ENCODE peak calls at places on chromosomes 3 and 15, in five cellular contexts. One of them, this sample, is unnamed.
A peak's percentile ranks its signal among the peaks of the same experiment; 100 is the strongest.

GRCh38 chr15:80606571-80606970 is 88.5 kb upstream of the ABHD17C start:
- DNase-seq in GM12891: no peak
- DNase-seq in esophagus squamous epithelium: no peak
- DNase-seq in ovary: no peak
- DNase-seq in stomach: no peak
- DNase-seq in this sample: no peak

GRCh38 chr3:142963266-142964149 is at the start of gene PAQR9:
- DNase-seq in GM12891: peak; percentile 48
- DNase-seq in esophagus squamous epithelium: no peak
- DNase-seq in ovary: peak; percentile 17
- DNase-seq in stomach: no peak
- DNase-seq in this sample: no peak

GRCh38 chr15:72758195-72758594 is 25.4 kb downstream of the ADPGK start:
- DNase-seq in GM12891: no peak
- DNase-seq in esophagus squamous epithelium: no peak
- DNase-seq in ovary: no peak
- DNase-seq in stomach: no peak
- DNase-seq in this sample: no peak

GRCh38 chr15:71801935-71802655 is 8.3 kb upstream of the NR2E3 start:
- DNase-seq in GM12891: no peak
- DNase-seq in esophagus squamous epithelium: no peak
- DNase-seq in ovary: no peak
- DNase-seq in stomach: no peak
- DNase-seq in this sample: no peak

GRCh38 chr3:139455855-139456254 is 20.5 kb downstream of the RBP2 start:
- DNase-seq in GM12891: peak; percentile 12
- DNase-seq in esophagus squamous epithelium: no peak
- DNase-seq in ovary: no peak
- DNase-seq in stomach: no peak
- DNase-seq in this sample: no peak

GRCh38 chr15:39624806-39625205 is 43.9 kb downstream of the THBS1 start:
- DNase-seq in GM12891: no peak
- DNase-seq in esophagus squamous epithelium: no peak
- DNase-seq in ovary: peak; percentile 49
- DNase-seq in stomach: peak; percentile 39
- DNase-seq in this sample: no peak

GRCh38 chr3:125262155-125262554 is 49.6 kb upstream of the SLC12A8 start:
- DNase-seq in GM12891: no peak
- DNase-seq in esophagus squamous epithelium: no peak
- DNase-seq in ovary: no peak
- DNase-seq in stomach: no peak
- DNase-seq in this sample: no peak

GRCh38 chr3:130975251-130975650 is 51.4 kb downstream of the ASTE1 start:
- DNase-seq in GM12891: no peak
- DNase-seq in esophagus squamous epithelium: no peak
- DNase-seq in ovary: no peak
- DNase-seq in stomach: no peak
- DNase-seq in this sample: no peak

GRCh38 chr3:149934524-149934923 is 36.2 kb downstream of the PFN2 start:
- DNase-seq in GM12891: no peak
- DNase-seq in esophagus squamous epithelium: no peak
- DNase-seq in ovary: no peak
- DNase-seq in stomach: no peak
- DNase-seq in this sample: no peak

GRCh38 chr3:66041116-66041515 is 2.4 kb upstream of the MAGI1 start:
- DNase-seq in GM12891: no peak
- DNase-seq in esophagus squamous epithelium: no peak
- DNase-seq in ovary: no peak
- DNase-seq in stomach: no peak
- DNase-seq in this sample: no peak

GRCh38 chr3:38453914-38454178 is 156 bp downstream of the ACVR2B start:
- DNase-seq in GM12891: no peak
- DNase-seq in esophagus squamous epithelium: no peak
- DNase-seq in ovary: no peak
- DNase-seq in stomach: no peak
- DNase-seq in this sample: no peak

GRCh38 chr3:38454179-38454883 is 641 bp downstream of the ACVR2B start:
- DNase-seq in GM12891: peak; percentile 60
- DNase-seq in esophagus squamous epithelium: no peak
- DNase-seq in ovary: peak; percentile 71
- DNase-seq in stomach: peak; percentile 65
- DNase-seq in this sample: no peak

GRCh38 chr3:38454884-38455638 is 1.4 kb downstream of the ACVR2B start:
- DNase-seq in GM12891: peak; percentile 46
- DNase-seq in esophagus squamous epithelium: no peak
- DNase-seq in ovary: peak; percentile 89
- DNase-seq in stomach: peak; percentile 87
- DNase-seq in this sample: no peak

GRCh38 chr3:38457111-38458003 is 3.7 kb downstream of the ACVR2B start:
- DNase-seq in GM12891: no peak
- DNase-seq in esophagus squamous epithelium: no peak
- DNase-seq in ovary: no peak
- DNase-seq in stomach: no peak
- DNase-seq in this sample: no peak

GRCh38 chr3:38455639-38456430 is 2.1 kb downstream of the ACVR2B start:
- DNase-seq in GM12891: no peak
- DNase-seq in esophagus squamous epithelium: no peak
- DNase-seq in ovary: no peak
- DNase-seq in stomach: no peak
- DNase-seq in this sample: no peak
- TF ChIP-seq POLR2A in GM12891: no peak
- TF ChIP-seq POLR2A in esophagus squamous epithelium: no peak
- TF ChIP-seq POLR2A in ovary: no peak
- TF ChIP-seq POLR2A in stomach: no peak
- TF ChIP-seq POLR2A in this sample: peak; percentile 14

GRCh38 chr3:184362668-184363540 is 1.4 kb downstream of the POLR2H start:
- DNase-seq in GM12891: peak; percentile 94
- DNase-seq in esophagus squamous epithelium: peak; percentile 73
- DNase-seq in ovary: peak; percentile 95
- DNase-seq in stomach: peak; percentile 98
- DNase-seq in this sample: peak; percentile 98

GRCh38 chr3:184361532-184361931 is at the start of the genes CLCN2 and POLR2H:
- DNase-seq in GM12891: no peak
- DNase-seq in esophagus squamous epithelium: no peak
- DNase-seq in ovary: peak; percentile 83
- DNase-seq in stomach: peak; percentile 50
- DNase-seq in this sample: no peak

GRCh38 chr3:184360834-184361531 is 422 bp downstream of the CLCN2 start:
- DNase-seq in GM12891: no peak
- DNase-seq in esophagus squamous epithelium: no peak
- DNase-seq in ovary: no peak
- DNase-seq in stomach: no peak
- DNase-seq in this sample: no peak

GRCh38 chr3:184360070-184360833 is 1.2 kb downstream of the CLCN2 start:
- DNase-seq in GM12891: no peak
- DNase-seq in esophagus squamous epithelium: no peak
- DNase-seq in ovary: peak; percentile 39
- DNase-seq in stomach: no peak
- DNase-seq in this sample: no peak

GRCh38 chr3:184361932-184362667 is 590 bp downstream of the POLR2H start:
- DNase-seq in GM12891: no peak
- DNase-seq in esophagus squamous epithelium: peak; percentile 15
- DNase-seq in ovary: peak; percentile 83
- DNase-seq in stomach: peak; percentile 66
- DNase-seq in this sample: peak; percentile 93
- TF ChIP-seq POLR2A in GM12891: no peak
- TF ChIP-seq POLR2A in esophagus squamous epithelium: peak; percentile 30
- TF ChIP-seq POLR2A in ovary: no peak
- TF ChIP-seq POLR2A in stomach: no peak
- TF ChIP-seq POLR2A in this sample: no peak

DNA sequence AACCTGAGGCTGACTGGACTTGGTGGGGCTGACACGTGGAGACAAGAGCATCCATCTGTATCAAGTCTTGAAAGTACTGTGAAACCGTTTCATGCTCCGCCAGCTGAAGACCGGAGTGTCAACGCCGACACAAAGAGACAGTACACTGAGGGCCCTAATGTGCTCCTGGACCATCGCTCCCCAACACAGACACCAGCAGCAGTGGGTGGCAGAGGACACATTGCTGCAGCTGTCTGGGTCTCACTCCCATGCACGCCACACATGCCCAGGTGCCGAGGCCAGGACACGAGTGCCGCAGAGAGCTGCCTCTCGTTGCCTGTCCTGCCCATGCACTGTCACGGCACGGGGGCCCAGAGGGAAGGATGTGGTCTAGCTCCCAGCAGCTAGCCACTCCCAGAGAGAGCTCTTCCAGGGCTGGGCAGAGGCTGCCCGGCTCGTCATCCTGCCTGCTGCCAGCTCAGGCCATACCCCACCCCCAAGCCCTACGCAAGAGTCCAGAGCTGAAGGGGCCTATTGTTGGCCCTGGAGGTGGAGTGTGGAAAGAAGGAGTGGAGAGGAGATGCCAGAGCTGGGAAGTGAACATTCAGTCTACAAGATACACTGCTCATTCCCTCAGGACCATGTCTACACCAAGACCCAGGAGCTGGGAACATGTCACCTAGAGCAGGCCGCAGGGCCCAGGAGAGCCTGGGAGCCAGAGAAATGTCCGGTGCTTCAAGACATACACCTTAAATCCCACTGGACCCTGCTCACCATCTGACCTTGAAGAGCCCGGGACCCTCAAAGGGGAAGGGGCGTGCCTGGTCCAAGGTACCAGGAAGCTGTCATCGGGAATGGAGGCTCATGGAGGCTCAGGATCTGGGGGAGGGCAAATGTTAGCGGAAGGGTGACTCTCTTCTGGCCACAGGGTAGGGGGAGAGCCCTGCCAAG is 7.7 kb downstream of the TNK2 start:
- DNase-seq in GM12891: no peak
- DNase-seq in esophagus squamous epithelium: peak; percentile 30
- DNase-seq in ovary: peak; percentile 18
- DNase-seq in stomach: peak; percentile 46
- DNase-seq in this sample: no peak
- TF ChIP-seq POLR2A in GM12891: no peak
- TF ChIP-seq POLR2A in esophagus squamous epithelium: no peak
- TF ChIP-seq POLR2A in ovary: no peak
- TF ChIP-seq POLR2A in stomach: no peak
- TF ChIP-seq POLR2A in this sample: peak; percentile 63

GRCh38 chr3:184570501-184570900 is 8.9 kb downstream of the EPHB3 start:
- DNase-seq in GM12891: no peak
- DNase-seq in esophagus squamous epithelium: no peak
- DNase-seq in ovary: no peak
- DNase-seq in stomach: no peak
- DNase-seq in this sample: no peak

GRCh38 chr3:184570035-184570434 is 8.4 kb downstream of the EPHB3 start:
- DNase-seq in GM12891: no peak
- DNase-seq in esophagus squamous epithelium: no peak
- DNase-seq in ovary: no peak
- DNase-seq in stomach: no peak
- DNase-seq in this sample: no peak

GRCh38 chr3:184568591-184568917 is 7.0 kb downstream of the EPHB3 start:
- DNase-seq in GM12891: no peak
- DNase-seq in esophagus squamous epithelium: no peak
- DNase-seq in ovary: no peak
- DNase-seq in stomach: no peak
- DNase-seq in this sample: no peak

GRCh38 chr3:184567924-184568590 is 6.5 kb downstream of the EPHB3 start:
- DNase-seq in GM12891: no peak
- DNase-seq in esophagus squamous epithelium: no peak
- DNase-seq in ovary: no peak
- DNase-seq in stomach: no peak
- DNase-seq in this sample: no peak

GRCh38 chr3:184568918-184569829 is 7.6 kb downstream of the EPHB3 start:
- DNase-seq in GM12891: no peak
- DNase-seq in esophagus squamous epithelium: peak; percentile 31
- DNase-seq in ovary: peak; percentile 91
- DNase-seq in stomach: peak; percentile 77
- DNase-seq in this sample: peak; percentile 93
- TF ChIP-seq POLR2A in GM12891: no peak
- TF ChIP-seq POLR2A in esophagus squamous epithelium: no peak
- TF ChIP-seq POLR2A in ovary: no peak
- TF ChIP-seq POLR2A in stomach: no peak
- TF ChIP-seq POLR2A in this sample: no peak

GRCh38 chr15:90787881-90788280 is 70.7 kb downstream of the BLM start:
- DNase-seq in GM12891: no peak
- DNase-seq in esophagus squamous epithelium: no peak
- DNase-seq in ovary: no peak
- DNase-seq in stomach: no peak
- DNase-seq in this sample: no peak

GRCh38 chr15:90794538-90794937 is 73.8 kb upstream of the FURIN start:
- DNase-seq in GM12891: no peak
- DNase-seq in esophagus squamous epithelium: no peak
- DNase-seq in ovary: no peak
- DNase-seq in stomach: no peak
- DNase-seq in this sample: no peak

GRCh38 chr15:90789496-90789895 is 72.3 kb downstream of the BLM start:
- DNase-seq in GM12891: no peak
- DNase-seq in esophagus squamous epithelium: no peak
- DNase-seq in ovary: no peak
- DNase-seq in stomach: no peak
- DNase-seq in this sample: no peak

GRCh38 chr15:90790561-90790960 is 73.4 kb downstream of the BLM start:
- DNase-seq in GM12891: no peak
- DNase-seq in esophagus squamous epithelium: no peak
- DNase-seq in ovary: no peak
- DNase-seq in stomach: no peak
- DNase-seq in this sample: no peak

GRCh38 chr15:90790057-90790456 is 72.9 kb downstream of the BLM start:
- DNase-seq in GM12891: no peak
- DNase-seq in esophagus squamous epithelium: no peak
- DNase-seq in ovary: no peak
- DNase-seq in stomach: peak; percentile 61
- DNase-seq in this sample: no peak
- TF ChIP-seq POLR2A in GM12891: no peak
- TF ChIP-seq POLR2A in esophagus squamous epithelium: no peak
- TF ChIP-seq POLR2A in ovary: no peak
- TF ChIP-seq POLR2A in stomach: no peak
- TF ChIP-seq POLR2A in this sample: no peak

GRCh38 chr3:134237454-134238145 is 13.1 kb downstream of the RYK start:
- DNase-seq in GM12891: no peak
- DNase-seq in esophagus squamous epithelium: no peak
- DNase-seq in ovary: no peak
- DNase-seq in stomach: no peak
- DNase-seq in this sample: no peak
- TF ChIP-seq POLR2A in GM12891: no peak
- TF ChIP-seq POLR2A in esophagus squamous epithelium: no peak
- TF ChIP-seq POLR2A in ovary: no peak
- TF ChIP-seq POLR2A in stomach: no peak
- TF ChIP-seq POLR2A in this sample: no peak

GRCh38 chr3:53186726-53187125 is 25.7 kb downstream of the PRKCD start:
- DNase-seq in GM12891: no peak
- DNase-seq in esophagus squamous epithelium: no peak
- DNase-seq in ovary: no peak
- DNase-seq in stomach: no peak
- DNase-seq in this sample: no peak
- TF ChIP-seq POLR2A in GM12891: no peak
- TF ChIP-seq POLR2A in esophagus squamous epithelium: no peak
- TF ChIP-seq POLR2A in ovary: no peak
- TF ChIP-seq POLR2A in stomach: no peak
- TF ChIP-seq POLR2A in this sample: no peak